ENCODE peak calls at places on chromosomes 3 and 15, in nine cellular contexts. L, C, A, M, G, W, N, B and Q are unnamed samples.

GRCh38 chr3:157544501-157545139 is 41.4 kb upstream of the VEPH1 start:
- DNase-seq in N (peak), M (no peak), G (no peak), W (no peak), C (no peak), A (no peak), L (no peak), B (peak), Q (no peak)

GRCh38 chr3:72155391-72156064 is 370.6 kb upstream of the PROK2 start:
- DNase-seq in L (peak), W (peak), N (peak), G (no peak), B (peak), C (peak), M (peak), A (no peak), Q (no peak)

GRCh38 chr15:101056366-101057334 is 137.5 kb downstream of the LRRK1 start:
- DNase-seq in N (no peak), G (no peak), A (no peak), M (no peak), W (peak), L (no peak), B (no peak), C (peak), Q (no peak)

GRCh38 chr3:24496529-24497482 is 2.2 kb upstream of the THRB start:
- DNase-seq in C (peak), W (peak), N (peak), L (peak), G (no peak), M (no peak), B (no peak), A (peak), Q (peak)

GRCh38 chr3:148309390-148310035 is 388.2 kb upstream of the AGTR1 start:
- DNase-seq in B (no peak), L (peak), C (peak), M (peak), N (peak), W (no peak), G (peak), A (peak), Q (peak)

GRCh38 chr3:119295816-119296484 is 1.8 kb downstream of the ARHGAP31 start:
- DNase-seq in M (no peak), G (no peak), W (no peak), C (no peak), N (no peak), L (peak), B (no peak), A (no peak), Q (no peak)

GRCh38 chr3:177468816-177469590 is 271.7 kb upstream of the TBL1XR1 start:
- DNase-seq in W (no peak), A (no peak), M (peak), C (no peak), G (no peak), N (no peak), B (no peak), L (no peak), Q (no peak)

GRCh38 chr3:86785381-86785780 is 205.6 kb downstream of the VGLL3 start:
- DNase-seq in N (no peak), M (peak), W (no peak), A (no peak), G (no peak), B (no peak), C (peak), L (peak), Q (no peak)

GRCh38 chr3:8595252-8595934 is 49.2 kb downstream of the SSUH2 start:
- DNase-seq in C (no peak), N (no peak), A (no peak), W (no peak), B (no peak), M (no peak), L (no peak), G (no peak), Q (no peak)

GRCh38 chr3:195900426-195901355 is 7.7 kb downstream of the TNK2 start:
- DNase-seq in N (peak), M (no peak), B (no peak), A (no peak), L (peak), C (peak), W (peak), G (no peak), Q (no peak)

GRCh38 chr3:149179225-149179624 is 42.4 kb downstream of the CP start:
- DNase-seq in N (no peak), A (no peak), L (no peak), B (peak), W (no peak), C (no peak), M (no peak), G (no peak), Q (no peak)

GRCh38 chr3:105676621-105677300 is 192.1 kb downstream of the CBLB start:
- DNase-seq in A (no peak), W (no peak), M (no peak), G (no peak), B (no peak), N (no peak), C (no peak), L (no peak), Q (no peak)

GRCh38 chr15:83398591-83398990 is 48.5 kb upstream of the SH3GL3 start:
- DNase-seq in C (no peak), L (peak), A (no peak), B (peak), W (no peak), N (no peak), M (no peak), G (no peak), Q (no peak)

GRCh38 chr3:154349223-154349622 is 24.9 kb upstream of the DHX36 start:
- DNase-seq in C (no peak), L (no peak), G (no peak), N (no peak), B (no peak), A (no peak), M (no peak), W (no peak), Q (no peak)

GRCh38 chr15:51736069-51736468 is 1.4 kb downstream of the LYSMD2 start:
- DNase-seq in M (no peak), B (no peak), W (no peak), A (no peak), L (no peak), C (no peak), G (no peak), N (no peak), Q (no peak)

GRCh38 chr15:57920916-57921315 is 144.6 kb downstream of the ALDH1A2 start:
- DNase-seq in N (no peak), A (no peak), C (no peak), M (no peak), G (no peak), L (no peak), W (no peak), B (no peak), Q (no peak)

GRCh38 chr15:69081310-69082004 is 67.0 kb downstream of the NOX5 start:
- DNase-seq in N (peak), M (no peak), G (no peak), A (no peak), C (no peak), L (peak), B (peak), W (no peak), Q (peak)

GRCh38 chr3:127678611-127679533 is 6.1 kb downstream of the ABTB1 start:
- DNase-seq in N (peak), B (no peak), C (no peak), L (no peak), M (no peak), A (no peak), W (peak), G (no peak), Q (peak)

GRCh38 chr3:90134090-90134489 is 1026.7 kb downstream of the EPHA3 start:
- DNase-seq in C (no peak), L (no peak), N (no peak), M (no peak), W (no peak), B (no peak), A (no peak), G (no peak), Q (no peak)

GRCh38 chr3:22977650-22978289 is 225.4 kb upstream of the UBE2E2 start:
- DNase-seq in G (no peak), M (no peak), N (no peak), C (no peak), W (no peak), L (no peak), A (no peak), B (no peak), Q (no peak)

GRCh38 chr15:50042775-50043174 is 76.3 kb downstream of the ATP8B4 start:
- DNase-seq in L (no peak), W (no peak), M (no peak), C (no peak), N (no peak), B (no peak), G (no peak), A (no peak), Q (no peak)

GRCh38 chr3:185813205-185813604 is 11.6 kb downstream of the IGF2BP2 start:
- DNase-seq in N (no peak), M (no peak), A (no peak), C (no peak), W (no peak), L (no peak), G (no peak), B (no peak), Q (no peak)

GRCh38 chr3:66393486-66394260 is 107.1 kb downstream of the LRIG1 start:
- DNase-seq in A (no peak), C (no peak), B (peak), G (peak), W (no peak), N (peak), L (no peak), M (no peak), Q (no peak)

GRCh38 chr3:171614318-171614967 is 154.2 kb upstream of the TNIK start:
- DNase-seq in B (no peak), W (no peak), C (peak), L (peak), A (peak), G (no peak), N (no peak), M (no peak), Q (no peak)

GRCh38 chr3:65166531-65166930 is 478.7 kb upstream of the ADAMTS9 start:
- DNase-seq in N (no peak), W (no peak), B (no peak), G (no peak), L (no peak), M (no peak), A (no peak), C (no peak), Q (no peak)

GRCh38 chr3:119609301-119609700 is 11.6 kb downstream of the PLA1A start:
- DNase-seq in B (no peak), C (no peak), N (no peak), A (no peak), L (no peak), G (no peak), M (no peak), W (no peak), Q (no peak)

GRCh38 chr3:124014366-124014942 is 22.5 kb upstream of the ROPN1 start:
- DNase-seq in B (no peak), C (no peak), N (no peak), L (no peak), G (no peak), A (no peak), M (peak), W (no peak), Q (no peak)

GRCh38 chr15:76199106-76200082 is 111.9 kb downstream of the ETFA start:
- DNase-seq in L (peak), G (no peak), M (no peak), C (no peak), A (no peak), W (no peak), B (peak), N (peak), Q (no peak)

GRCh38 chr15:87681054-87681453 is 575.5 kb downstream of the NTRK3 start:
- DNase-seq in C (no peak), M (no peak), A (no peak), N (no peak), B (no peak), L (no peak), G (no peak), W (no peak), Q (no peak)

GRCh38 chr15:61025283-61025682 is 203.8 kb downstream of the RORA start:
- DNase-seq in L (no peak), A (no peak), C (no peak), N (no peak), G (no peak), M (no peak), W (no peak), B (no peak), Q (no peak)

GRCh38 chr3:197309528-197310361 is 11.3 kb upstream of the DLG1 start:
- DNase-seq in G (no peak), C (peak), W (no peak), N (no peak), A (no peak), B (peak), M (no peak), L (peak), Q (no peak)

GRCh38 chr3:97872209-97873042 is 50.6 kb downstream of the CRYBG3 start:
- DNase-seq in C (peak), W (no peak), A (no peak), N (no peak), G (no peak), B (peak), M (no peak), L (peak), Q (no peak)

GRCh38 chr3:18447720-18448119 is 22.6 kb upstream of the SATB1 start:
- DNase-seq in L (no peak), N (no peak), G (no peak), M (no peak), W (no peak), C (no peak), A (no peak), B (no peak), Q (no peak)

GRCh38 chr3:115072265-115073008 is 74.7 kb downstream of the ZBTB20 start:
- DNase-seq in M (no peak), A (no peak), N (no peak), B (no peak), G (peak), L (peak), C (no peak), W (no peak), Q (no peak)

GRCh38 chr3:72036899-72037298 is 252.0 kb upstream of the PROK2 start:
- DNase-seq in N (no peak), A (no peak), M (no peak), G (no peak), W (no peak), B (peak), C (peak), L (no peak), Q (no peak)

GRCh38 chr3:53005854-53006513 is 39.9 kb downstream of the SFMBT1 start:
- DNase-seq in N (no peak), L (no peak), A (no peak), G (no peak), B (no peak), C (no peak), W (no peak), M (no peak), Q (no peak)

GRCh38 chr3:100032262-100032661 is 82.0 kb downstream of the FILIP1L start:
- DNase-seq in C (no peak), M (peak), L (no peak), B (peak), G (no peak), N (no peak), A (no peak), W (no peak), Q (no peak)

GRCh38 chr3:180447156-180447555 is 154.8 kb upstream of the TTC14 start:
- DNase-seq in M (no peak), B (peak), G (no peak), L (no peak), C (no peak), N (no peak), A (no peak), W (no peak), Q (no peak)

GRCh38 chr3:179318876-179319275 is 4.0 kb upstream of the ZNF639 start:
- DNase-seq in M (no peak), G (no peak), C (no peak), W (no peak), L (no peak), A (no peak), B (no peak), N (no peak), Q (no peak)

GRCh38 chr3:184040010-184040409 is 8.5 kb downstream of the HTR3D start:
- DNase-seq in C (peak), W (peak), G (peak), L (peak), B (no peak), N (no peak), M (peak), A (peak), Q (no peak)